ENCODE peak calls at places on chromosomes 3 and 15, in ten cellular contexts. K is breast epithelium, Q is K562, M is endothelial cell of umbilical vein, V is stomach, P is SK-N-SH, C is HepG2, I is H1, T is GM12878, J is HCT116. R is an unnamed sample.

GRCh38 chr3:17301271-17301670 is 416.5 kb downstream of the PLCL2 start:
- DNase-seq in J (no peak), V (no peak), P (no peak), I (no peak), M (no peak), C (no peak), K (no peak), Q (no peak), T (no peak), R (peak; percentile 22)

GRCh38 chr15:34883042-34883441 is 86.5 kb downstream of the AQR start:
- DNase-seq in Q (no peak), C (no peak), P (no peak), T (no peak), M (no peak), V (no peak), J (no peak), K (no peak), I (no peak), R (no peak)

GRCh38 chr3:73681610-73682009 is 56.9 kb upstream of the PDZRN3 start:
- DNase-seq in M (no peak), J (no peak), Q (peak; percentile 3), T (no peak), V (no peak), P (no peak), K (no peak), C (no peak), I (no peak), R (no peak)

GRCh38 chr15:82999905-83000671 is 11.4 kb downstream of the C15orf40 start:
- DNase-seq in P (peak; percentile 68), M (peak; percentile 71), J (no peak), T (peak; percentile 43), V (no peak), Q (peak; percentile 37), I (no peak), C (peak; percentile 28), K (no peak), R (peak; percentile 45)

GRCh38 chr15:101275018-101275417 is 2.3 kb downstream of the SELENOS start:
- DNase-seq in P (no peak), I (no peak), K (no peak), J (no peak), M (no peak), Q (no peak), C (no peak), V (no peak), T (peak; percentile 57), R (no peak)

GRCh38 chr3:194269610-194270145 is 81.5 kb downstream of the CPN2 start:
- DNase-seq in C (no peak), M (peak; percentile 85), V (peak; percentile 58), P (peak; percentile 46), T (no peak), J (peak; percentile 27), Q (peak; percentile 45), K (peak; percentile 83), I (peak; percentile 41), R (peak; percentile 33)

GRCh38 chr3:157156844-157157635 is 2.9 kb downstream of the CCNL1 start:
- DNase-seq in C (peak; percentile 15), J (no peak), Q (peak; percentile 35), K (no peak), P (no peak), M (no peak), V (no peak), T (no peak), I (no peak), R (no peak)

GRCh38 chr3:99325407-99325806 is 313.0 kb upstream of the COL8A1 start:
- DNase-seq in J (no peak), Q (no peak), T (no peak), M (no peak), I (no peak), V (no peak), K (no peak), C (no peak), P (no peak), R (no peak)

GRCh38 chr3:12993623-12994356 is 79.4 kb downstream of the IQSEC1 start:
- DNase-seq in I (no peak), M (peak; percentile 19), T (no peak), J (no peak), K (no peak), C (no peak), V (peak; percentile 46), Q (peak; percentile 86), P (peak; percentile 83), R (no peak)

GRCh38 chr3:12996181-12996506 is 77.1 kb downstream of the IQSEC1 start:
- DNase-seq in M (no peak), J (no peak), P (no peak), T (no peak), Q (no peak), C (no peak), K (no peak), I (no peak), V (no peak), R (no peak)

GRCh38 chr3:12994357-12994606 is 78.9 kb downstream of the IQSEC1 start:
- DNase-seq in M (peak; percentile 22), Q (no peak), I (no peak), K (no peak), J (no peak), P (peak; percentile 78), T (no peak), V (peak; percentile 58), C (no peak), R (peak; percentile 37)

GRCh38 chr3:12995389-12996180 is 77.6 kb downstream of the IQSEC1 start:
- DNase-seq in T (no peak), M (no peak), Q (no peak), C (peak; percentile 49), K (no peak), J (no peak), I (no peak), P (no peak), V (no peak), R (no peak)

GRCh38 chr3:12994607-12995388 is 78.4 kb downstream of the IQSEC1 start:
- DNase-seq in T (no peak), V (peak; percentile 92), I (peak; percentile 60), P (peak; percentile 97), J (peak; percentile 48), M (peak; percentile 79), K (peak; percentile 91), Q (peak; percentile 94), C (peak; percentile 70), R (peak; percentile 82)
- TF ChIP-seq POLR2AphosphoS5 in T (no peak), V (peak; percentile 89), I (no peak), P (peak; percentile 14), J (peak; percentile 73), M (peak; percentile 61), K (peak; percentile 74), Q (peak; percentile 57), C (no peak), R (peak; percentile 80)

DNA sequence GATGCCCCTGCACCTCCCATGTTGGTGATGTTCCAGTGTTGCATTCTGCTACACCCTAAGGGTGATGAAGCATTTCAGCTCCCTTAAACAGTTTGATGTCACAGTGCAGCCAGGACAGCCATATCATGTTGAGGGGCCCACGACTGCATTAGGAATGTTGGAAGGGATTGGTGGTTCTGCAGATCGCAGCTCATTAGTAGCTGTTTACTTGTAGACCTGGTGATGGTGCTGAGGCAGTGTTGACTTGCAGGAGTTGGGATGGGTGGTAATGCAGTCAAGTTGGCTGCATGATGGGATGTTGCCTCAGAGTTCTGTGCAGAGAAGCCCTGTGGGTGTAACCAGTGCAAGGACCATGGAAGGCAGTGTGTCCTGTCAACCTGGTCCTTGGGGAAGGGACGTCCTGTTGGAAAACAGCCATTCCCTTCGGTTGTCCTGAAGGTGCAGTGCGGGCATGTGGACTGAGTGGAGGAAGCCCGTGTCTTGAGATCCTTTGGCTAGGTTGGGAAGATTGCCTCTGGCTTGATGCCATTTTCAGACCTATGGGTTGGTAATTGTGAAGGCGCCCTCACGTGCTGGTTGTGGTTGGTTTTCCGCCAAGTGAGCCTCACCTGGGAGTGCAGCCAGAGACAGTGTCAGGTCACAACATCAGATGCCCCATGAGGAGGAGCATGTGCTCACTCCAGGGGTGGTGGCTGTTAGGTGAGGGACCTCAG is 100.7 kb downstream of the SNRPN start:
- DNase-seq in Q (no peak), V (peak; percentile 22), K (no peak), M (no peak), C (no peak), P (no peak), T (no peak), J (no peak), I (no peak), R (no peak)
- H3K4me3 ChIP-seq in Q (no peak overlapping the region), V (no peak overlapping the region), K (no peak overlapping the region), M (no peak overlapping the region), C (no peak overlapping the region), P (peak overlapping the region; percentile 7), T (no peak overlapping the region), J (no peak overlapping the region), I (no peak overlapping the region), R (no peak overlapping the region)

DNA sequence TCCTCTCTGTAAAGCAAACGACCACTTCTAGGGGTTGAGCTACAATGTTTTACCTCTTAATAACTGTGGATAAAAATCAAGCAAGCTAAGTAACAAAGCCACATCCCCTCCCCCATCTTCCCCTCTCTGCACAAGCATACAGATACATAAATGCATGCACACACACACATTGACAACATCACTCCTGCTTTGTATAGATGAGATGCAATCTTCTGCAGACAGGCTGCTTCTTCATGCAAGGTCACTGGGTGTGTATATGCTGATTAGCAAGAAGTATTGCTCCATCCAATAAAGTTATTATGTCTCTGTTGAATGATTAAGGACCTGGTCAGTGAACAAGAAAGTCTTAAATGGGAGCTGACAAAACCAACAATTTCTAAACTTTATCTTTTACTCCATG is 8.8 kb upstream of the ATP11B start:
- DNase-seq in K (no peak), J (no peak), T (no peak), I (no peak), V (no peak), M (no peak), Q (peak; percentile 47), C (no peak), P (no peak), R (no peak)
- H3K4me1 ChIP-seq in K (no peaks in the 10 kb centered on the region), J (no peaks in the 10 kb centered on the region), T (peaks cover 20% of the 10 kb centered on the region), I (no peaks in the 10 kb centered on the region), V (peaks cover 6% of the 10 kb centered on the region), M (peaks cover 25% of the 10 kb centered on the region), Q (peaks cover 31% of the 10 kb centered on the region), C (no peaks in the 10 kb centered on the region), P (no peaks in the 10 kb centered on the region), R (no peaks in the 10 kb centered on the region)

GRCh38 chr3:35592589-35593295 is 46.6 kb upstream of the ARPP21 start:
- DNase-seq in M (no peak), C (no peak), J (no peak), P (no peak), V (no peak), T (no peak), I (no peak), K (no peak), Q (no peak), R (no peak)

GRCh38 chr3:35596611-35597010 is 42.7 kb upstream of the ARPP21 start:
- DNase-seq in T (no peak), I (no peak), C (no peak), M (no peak), P (no peak), J (no peak), K (no peak), Q (no peak), V (no peak), R (no peak)

GRCh38 chr3:35597490-35597889 is 41.8 kb upstream of the ARPP21 start:
- DNase-seq in J (no peak), P (no peak), M (no peak), V (no peak), C (no peak), K (no peak), Q (no peak), I (no peak), T (no peak), R (no peak)

GRCh38 chr3:35598804-35599203 is 40.5 kb upstream of the ARPP21 start:
- DNase-seq in J (no peak), C (no peak), M (no peak), Q (no peak), K (no peak), V (no peak), T (no peak), I (no peak), P (no peak), R (no peak)

DNA sequence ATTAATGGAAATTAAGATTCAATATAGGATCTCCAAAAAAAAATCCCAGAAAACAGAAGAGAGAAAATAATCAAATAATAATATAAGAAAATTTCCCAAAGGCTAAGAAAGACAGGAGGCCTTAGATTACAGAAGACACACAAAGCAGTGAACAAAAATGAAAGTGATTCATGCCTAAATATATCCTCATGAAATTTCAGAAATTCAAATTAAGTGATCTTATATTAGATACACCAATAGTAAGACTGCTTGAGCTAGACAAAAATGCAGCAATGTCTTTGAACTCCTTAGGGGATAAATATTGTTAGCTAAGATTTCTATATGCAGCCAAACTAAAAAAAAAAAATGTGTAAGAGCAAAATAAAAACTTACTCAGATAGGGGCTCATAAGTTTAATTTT is 44.6 kb upstream of the ARPP21 start:
- DNase-seq in I (no peak), Q (no peak), V (no peak), K (no peak), T (no peak), M (no peak), P (no peak), J (no peak), C (no peak), R (no peak)
- TF ChIP-seq POLR2AphosphoS5 in I (no peak), Q (no peak), V (no peak), K (no peak), T (no peak), M (no peak), P (no peak), J (no peak), C (no peak), R (no peak)